ENCODE peak calls at places on chromosomes 13 and 19, in five cellular contexts. D is fibroblast of lung, R is neuronal stem cell, C is MM.1S, Q is osteoblast. I is an unnamed sample.

GRCh38 chr13:41289463-41289881 is 21.6 kb upstream of the NAA16 start:
- DNase-seq in D (no peak), R (no peak), C (no peak), Q (no peak), I (no peak)

GRCh38 chr13:99062593-99062992 is 84.7 kb upstream of the DOCK9 start:
- DNase-seq in D (peak; percentile 78), R (no peak), C (no peak), Q (no peak), I (no peak)

GRCh38 chr19:31282346-31282745 is 66.9 kb downstream of the TSHZ3 start:
- DNase-seq in D (no peak), R (no peak), C (no peak), Q (no peak), I (no peak)

GRCh38 chr13:97005631-97006262 is 11.5 kb upstream of the OXGR1 start:
- DNase-seq in D (peak; percentile 76), R (no peak), C (no peak), Q (no peak), I (no peak)

GRCh38 chr13:52455677-52456041 is 381 bp downstream of the CKAP2 start:
- DNase-seq in D (peak; percentile 52), R (peak; percentile 76), C (peak; percentile 42), Q (peak; percentile 88), I (peak; percentile 92)

GRCh38 chr19:33998739-33999345 is 173.5 kb upstream of the LSM14A start:
- DNase-seq in D (peak; percentile 6), R (no peak), C (no peak), Q (no peak), I (no peak)

GRCh38 chr19:35261356-35262100 is 7.2 kb upstream of the USF2 start:
- DNase-seq in D (no peak), R (no peak), C (no peak), Q (peak; percentile 53), I (no peak)

GRCh38 chr13:23578411-23579071 is 8.3 kb downstream of the TNFRSF19 start:
- DNase-seq in D (peak; percentile 70), R (no peak), C (peak; percentile 67), Q (peak; percentile 93), I (no peak)

GRCh38 chr13:38213307-38213706 is 136.3 kb upstream of the UFM1 start:
- DNase-seq in D (peak; percentile 64), R (no peak), C (no peak), Q (no peak), I (no peak)

GRCh38 chr19:15449620-15450527 is at the start of gene WIZ:
- DNase-seq in D (peak; percentile 62), R (peak; percentile 62), C (peak; percentile 61), Q (peak; percentile 100), I (peak; percentile 89)

GRCh38 chr19:19105365-19106060 is 32.8 kb downstream of the TMEM161A start:
- DNase-seq in D (peak; percentile 52), R (peak; percentile 78), C (no peak), Q (peak; percentile 84), I (peak; percentile 64)

GRCh38 chr13:44379885-44380284 is 6.3 kb downstream of the SERP2 start:
- DNase-seq in D (no peak), R (no peak), C (no peak), Q (no peak), I (no peak)

GRCh38 chr19:48292798-48293197 is 22.9 kb downstream of the ZNF114 start:
- DNase-seq in D (peak; percentile 91), R (no peak), C (no peak), Q (peak; percentile 93), I (no peak)

GRCh38 chr19:13556552-13556951 is 50.3 kb upstream of the CACNA1A start:
- DNase-seq in D (no peak), R (no peak), C (no peak), Q (no peak), I (no peak)

GRCh38 chr19:18588611-18589379 is at the start of gene REX1BD:
- DNase-seq in D (peak; percentile 75), R (peak; percentile 84), C (peak; percentile 88), Q (peak; percentile 98), I (peak; percentile 97)

GRCh38 chr19:35939307-35940077 is 3.3 kb downstream of the LRFN3 start:
- DNase-seq in D (no peak), R (no peak), C (no peak), Q (peak; percentile 69), I (no peak)

GRCh38 chr19:18789883-18790565 is 1.1 kb downstream of the COMP start:
- DNase-seq in D (peak; percentile 25), R (no peak), C (no peak), Q (peak; percentile 96), I (no peak)

GRCh38 chr19:7871280-7871529 is 3.0 kb downstream of the PRR36 start:
- DNase-seq in D (no peak), R (no peak), C (no peak), Q (no peak), I (peak; percentile 73)

GRCh38 chr13:45511310-45512147 is 46.8 kb downstream of the COG3 start:
- DNase-seq in D (peak; percentile 64), R (peak; percentile 69), C (peak; percentile 6), Q (peak; percentile 90), I (peak; percentile 83)

GRCh38 chr19:39671739-39672363 is 16.1 kb downstream of the LGALS16 start:
- DNase-seq in D (peak; percentile 24), R (peak; percentile 46), C (peak; percentile 83), Q (peak; percentile 6), I (peak; percentile 93)

GRCh38 chr13:74074723-74075122 is 59.5 kb downstream of the KLF12 start:
- DNase-seq in D (peak; percentile 66), R (no peak), C (no peak), Q (no peak), I (no peak)

GRCh38 chr19:58568731-58569130 is 4.4 kb downstream of the MZF1 start:
- DNase-seq in D (no peak), R (no peak), C (no peak), Q (peak; percentile 68), I (no peak)

GRCh38 chr13:50891206-50891605 is 18.4 kb upstream of the RNASEH2B start:
- DNase-seq in D (no peak), R (no peak), C (peak; percentile 15), Q (no peak), I (no peak)

GRCh38 chr13:50892162-50892944 is 17.2 kb upstream of the RNASEH2B start:
- DNase-seq in D (no peak), R (no peak), C (peak; percentile 28), Q (no peak), I (no peak)

GRCh38 chr13:50889317-50889716 is 20.3 kb upstream of the RNASEH2B start:
- DNase-seq in D (no peak), R (no peak), C (peak; percentile 50), Q (no peak), I (no peak)

GRCh38 chr13:50887153-50887552 is 22.4 kb upstream of the RNASEH2B start:
- DNase-seq in D (no peak), R (no peak), C (no peak), Q (no peak), I (no peak)

GRCh38 chr13:50888362-50888761 is 21.2 kb upstream of the RNASEH2B start:
- DNase-seq in D (no peak), R (no peak), C (no peak), Q (no peak), I (no peak)
- H3K4me1 ChIP-seq in D (no peaks in the 10 kb centered on the region), R (peaks cover 5% of the 10 kb centered on the region), C (peaks cover 45% of the 10 kb centered on the region), Q (peaks cover 1% of the 10 kb centered on the region), I (peaks cover 4% of the 10 kb centered on the region)

GRCh38 chr19:3183721-3184641 is 1.7 kb upstream of the NCLN start:
- DNase-seq in D (no peak), R (no peak), C (no peak), Q (peak; percentile 75), I (no peak)

GRCh38 chr19:3184847-3185481 is 766 bp upstream of the NCLN start:
- DNase-seq in D (no peak), R (no peak), C (no peak), Q (peak; percentile 95), I (no peak)

GRCh38 chr19:3186891-3187661 is 1.3 kb downstream of the NCLN start:
- DNase-seq in D (no peak), R (no peak), C (no peak), Q (no peak), I (no peak)

GRCh38 chr19:3186377-3186688 is 603 bp downstream of the NCLN start:
- DNase-seq in D (no peak), R (no peak), C (no peak), Q (no peak), I (peak; percentile 61)

GRCh38 chr19:3185482-3186376 is at the start of gene NCLN:
- DNase-seq in D (peak; percentile 89), R (peak; percentile 96), C (peak; percentile 96), Q (peak; percentile 99), I (peak; percentile 97)
- H3K4me2 ChIP-seq in D (peak within 1 kb of the TSS; percentile 96), R (peak within 1 kb of the TSS; percentile 93), C (peak within 1 kb of the TSS; percentile 83), Q (peak within 1 kb of the TSS; percentile 100), I (peak within 1 kb of the TSS; percentile 97)

DNA sequence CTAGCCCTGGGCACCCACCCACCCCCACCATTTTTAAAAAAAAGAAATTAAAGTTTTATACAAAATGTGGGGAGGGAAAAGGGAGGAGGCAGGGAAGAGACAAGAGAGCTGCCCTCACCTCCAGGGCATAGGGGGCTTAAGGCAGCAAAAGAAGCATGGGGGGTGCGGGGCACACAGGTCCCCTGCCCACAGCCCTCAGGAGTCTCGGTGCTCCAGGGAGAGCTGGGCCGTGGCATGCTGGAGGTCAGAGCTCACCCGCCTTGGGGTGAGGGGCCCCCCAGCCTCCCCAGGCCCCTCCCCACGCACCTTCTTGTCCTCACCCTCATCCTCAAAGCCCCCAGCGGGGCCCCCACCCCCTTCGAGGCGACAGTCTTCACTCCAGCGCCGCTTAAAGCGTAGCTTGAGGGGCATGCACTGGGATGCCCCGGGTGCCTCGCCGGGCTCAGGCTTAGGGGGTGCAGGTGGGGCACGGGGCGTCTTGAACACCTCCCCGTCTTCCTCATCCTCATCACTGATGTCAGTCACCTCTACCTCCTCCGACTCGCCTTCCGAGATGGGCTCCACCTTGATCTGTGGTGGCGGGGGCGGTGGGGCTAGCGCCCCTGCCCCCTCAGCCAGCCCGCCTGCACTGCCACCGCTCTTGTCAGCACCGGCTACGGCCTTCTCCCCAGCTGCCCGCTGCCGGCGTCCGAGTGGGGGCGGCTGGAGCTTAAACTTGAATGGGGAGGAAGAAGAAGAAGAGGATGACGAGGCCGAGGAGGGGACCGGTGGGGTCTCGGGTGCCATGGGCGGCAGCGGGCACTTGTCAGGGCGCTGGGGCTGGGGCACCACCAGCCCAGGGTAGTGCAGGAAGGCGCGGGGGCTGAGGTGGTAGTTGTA is 6.1 kb upstream of the GSK3A start:
- DNase-seq in D (no peak), R (no peak), C (no peak), Q (peak; percentile 68), I (no peak)
- H3K4me1 ChIP-seq in D (peaks cover 36% of the 10 kb centered on the region), R (peaks cover 19% of the 10 kb centered on the region), C (peaks cover 12% of the 10 kb centered on the region), Q (peaks cover 61% of the 10 kb centered on the region), I (peaks cover 28% of the 10 kb centered on the region)

GRCh38 chr19:17346109-17346671 is 8.8 kb downstream of the GTPBP3 start:
- DNase-seq in D (peak; percentile 47), R (peak; percentile 66), C (peak; percentile 69), Q (peak; percentile 97), I (peak; percentile 89)

GRCh38 chr19:17347361-17347760 is 10.0 kb downstream of the GTPBP3 start:
- DNase-seq in D (no peak), R (no peak), C (no peak), Q (peak; percentile 86), I (no peak)

GRCh38 chr19:17347877-17348276 is 10.5 kb downstream of the GTPBP3 start:
- DNase-seq in D (no peak), R (no peak), C (no peak), Q (peak; percentile 35), I (no peak)

GRCh38 chr19:17351815-17352435 is 14.6 kb downstream of the GTPBP3 start:
- DNase-seq in D (no peak), R (no peak), C (no peak), Q (peak; percentile 47), I (no peak)

DNA sequence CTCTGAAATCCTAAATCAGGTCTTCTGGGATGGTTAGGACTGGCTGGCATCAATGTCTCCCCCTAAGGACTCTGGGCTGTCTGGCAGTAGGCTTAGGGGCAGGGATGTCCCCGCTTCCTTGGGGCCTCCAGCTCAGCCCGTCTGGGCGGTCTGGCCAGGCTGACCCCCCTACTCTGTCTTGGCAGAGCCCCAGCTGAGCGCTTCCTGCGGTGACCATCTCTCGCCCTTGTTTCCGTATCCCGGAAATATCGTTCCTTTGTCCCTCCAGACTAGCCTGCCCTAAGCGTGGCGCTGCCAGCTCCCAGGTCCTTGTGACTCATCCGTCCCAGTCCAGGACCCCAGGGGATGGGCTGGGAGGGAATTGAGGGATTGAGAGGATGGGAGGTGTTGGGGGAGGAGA is 11.3 kb downstream of the GTPBP3 start:
- DNase-seq in D (peak; percentile 67), R (peak; percentile 23), C (no peak), Q (peak; percentile 92), I (no peak)
- H3K4me2 ChIP-seq in D (peak overlapping the region; percentile 17), R (no peak overlapping the region), C (no peak overlapping the region), Q (peak overlapping the region; percentile 75), I (no peak overlapping the region)

I was measured in Karpas-422.